ENCODE peak calls at places on chromosomes 12 and 14, in eight cellular contexts. One of them, this sample, is unnamed.

GRCh38 chr14:103401223-103402214 is 16.3 kb downstream of the MARK3 start:
- DNase-seq in astrocyte of the spinal cord: peak
- DNase-seq in adrenal gland: no peak
- DNase-seq in PC-3: peak
- DNase-seq in CD4-positive, alpha-beta memory T cell: no peak
- DNase-seq in CD8-positive, alpha-beta T cell: no peak
- DNase-seq in esophagus squamous epithelium: no peak
- DNase-seq in aorta: no peak
- DNase-seq in this sample: no peak

GRCh38 chr12:52220456-52220855 is 12.6 kb upstream of the KRT7 start:
- DNase-seq in astrocyte of the spinal cord: no peak
- DNase-seq in adrenal gland: no peak
- DNase-seq in PC-3: no peak
- DNase-seq in CD4-positive, alpha-beta memory T cell: no peak
- DNase-seq in CD8-positive, alpha-beta T cell: no peak
- DNase-seq in esophagus squamous epithelium: no peak
- DNase-seq in aorta: no peak
- DNase-seq in this sample: no peak

GRCh38 chr14:102279688-102280348 is 25.1 kb downstream of the MOK start:
- DNase-seq in astrocyte of the spinal cord: peak
- DNase-seq in adrenal gland: no peak
- DNase-seq in PC-3: peak
- DNase-seq in CD4-positive, alpha-beta memory T cell: no peak
- DNase-seq in CD8-positive, alpha-beta T cell: no peak
- DNase-seq in esophagus squamous epithelium: no peak
- DNase-seq in aorta: no peak
- DNase-seq in this sample: no peak

GRCh38 chr12:54596526-54596946 is 8.1 kb upstream of the PPP1R1A start:
- DNase-seq in astrocyte of the spinal cord: peak
- DNase-seq in adrenal gland: peak
- DNase-seq in PC-3: peak
- DNase-seq in CD4-positive, alpha-beta memory T cell: peak
- DNase-seq in CD8-positive, alpha-beta T cell: peak
- DNase-seq in esophagus squamous epithelium: no peak
- DNase-seq in aorta: peak
- DNase-seq in this sample: peak

GRCh38 chr12:53973093-53974042 is at the start of gene HOXC11:
- DNase-seq in astrocyte of the spinal cord: no peak
- DNase-seq in adrenal gland: no peak
- DNase-seq in PC-3: peak
- DNase-seq in CD4-positive, alpha-beta memory T cell: no peak
- DNase-seq in CD8-positive, alpha-beta T cell: no peak
- DNase-seq in esophagus squamous epithelium: no peak
- DNase-seq in aorta: no peak
- DNase-seq in this sample: no peak

GRCh38 chr14:72173038-72173720 is 240.9 kb downstream of the RGS6 start:
- DNase-seq in astrocyte of the spinal cord: no peak
- DNase-seq in adrenal gland: no peak
- DNase-seq in PC-3: no peak
- DNase-seq in CD4-positive, alpha-beta memory T cell: no peak
- DNase-seq in CD8-positive, alpha-beta T cell: no peak
- DNase-seq in esophagus squamous epithelium: no peak
- DNase-seq in aorta: no peak
- DNase-seq in this sample: no peak

GRCh38 chr12:111107392-111108178 is 187.2 kb upstream of the MYL2 start:
- DNase-seq in astrocyte of the spinal cord: no peak
- DNase-seq in adrenal gland: no peak
- DNase-seq in PC-3: no peak
- DNase-seq in CD4-positive, alpha-beta memory T cell: no peak
- DNase-seq in CD8-positive, alpha-beta T cell: no peak
- DNase-seq in esophagus squamous epithelium: no peak
- DNase-seq in aorta: no peak
- DNase-seq in this sample: no peak

GRCh38 chr12:48796976-48797375 is 8.1 kb upstream of the ADCY6 start:
- DNase-seq in astrocyte of the spinal cord: no peak
- DNase-seq in adrenal gland: no peak
- DNase-seq in PC-3: no peak
- DNase-seq in CD4-positive, alpha-beta memory T cell: no peak
- DNase-seq in CD8-positive, alpha-beta T cell: no peak
- DNase-seq in esophagus squamous epithelium: no peak
- DNase-seq in aorta: no peak
- DNase-seq in this sample: no peak

GRCh38 chr12:99154264-99154982 is 493.1 kb upstream of the GARIN6 start:
- DNase-seq in astrocyte of the spinal cord: peak
- DNase-seq in adrenal gland: no peak
- DNase-seq in PC-3: no peak
- DNase-seq in CD4-positive, alpha-beta memory T cell: no peak
- DNase-seq in CD8-positive, alpha-beta T cell: no peak
- DNase-seq in esophagus squamous epithelium: no peak
- DNase-seq in aorta: peak
- DNase-seq in this sample: no peak

GRCh38 chr12:111636209-111636928 is 37.3 kb upstream of the ATXN2 start:
- DNase-seq in astrocyte of the spinal cord: peak
- DNase-seq in adrenal gland: peak
- DNase-seq in PC-3: no peak
- DNase-seq in CD4-positive, alpha-beta memory T cell: no peak
- DNase-seq in CD8-positive, alpha-beta T cell: no peak
- DNase-seq in esophagus squamous epithelium: no peak
- DNase-seq in aorta: peak
- DNase-seq in this sample: no peak

GRCh38 chr14:45133683-45134050 is 614 bp downstream of the FKBP3 start:
- DNase-seq in astrocyte of the spinal cord: no peak
- DNase-seq in adrenal gland: no peak
- DNase-seq in PC-3: no peak
- DNase-seq in CD4-positive, alpha-beta memory T cell: no peak
- DNase-seq in CD8-positive, alpha-beta T cell: no peak
- DNase-seq in esophagus squamous epithelium: no peak
- DNase-seq in aorta: no peak
- DNase-seq in this sample: no peak

GRCh38 chr14:99632410-99633035 is 12.4 kb upstream of the HHIPL1 start:
- DNase-seq in astrocyte of the spinal cord: no peak
- DNase-seq in adrenal gland: no peak
- DNase-seq in PC-3: no peak
- DNase-seq in CD4-positive, alpha-beta memory T cell: no peak
- DNase-seq in CD8-positive, alpha-beta T cell: no peak
- DNase-seq in esophagus squamous epithelium: no peak
- DNase-seq in aorta: no peak
- DNase-seq in this sample: no peak

GRCh38 chr14:99633141-99633540 is 11.8 kb upstream of the HHIPL1 start:
- DNase-seq in astrocyte of the spinal cord: no peak
- DNase-seq in adrenal gland: no peak
- DNase-seq in PC-3: no peak
- DNase-seq in CD4-positive, alpha-beta memory T cell: no peak
- DNase-seq in CD8-positive, alpha-beta T cell: no peak
- DNase-seq in esophagus squamous epithelium: no peak
- DNase-seq in aorta: no peak
- DNase-seq in this sample: no peak

GRCh38 chr14:99633913-99634312 is 11.0 kb upstream of the HHIPL1 start:
- DNase-seq in astrocyte of the spinal cord: no peak
- DNase-seq in adrenal gland: no peak
- DNase-seq in PC-3: no peak
- DNase-seq in CD4-positive, alpha-beta memory T cell: no peak
- DNase-seq in CD8-positive, alpha-beta T cell: no peak
- DNase-seq in esophagus squamous epithelium: no peak
- DNase-seq in aorta: no peak
- DNase-seq in this sample: no peak

GRCh38 chr14:99635116-99635515 is 9.8 kb upstream of the HHIPL1 start:
- DNase-seq in astrocyte of the spinal cord: no peak
- DNase-seq in adrenal gland: no peak
- DNase-seq in PC-3: no peak
- DNase-seq in CD4-positive, alpha-beta memory T cell: no peak
- DNase-seq in CD8-positive, alpha-beta T cell: no peak
- DNase-seq in esophagus squamous epithelium: no peak
- DNase-seq in aorta: no peak
- DNase-seq in this sample: no peak

GRCh38 chr14:99634443-99634842 is 10.5 kb upstream of the HHIPL1 start:
- DNase-seq in astrocyte of the spinal cord: no peak
- DNase-seq in adrenal gland: no peak
- DNase-seq in PC-3: no peak
- DNase-seq in CD4-positive, alpha-beta memory T cell: no peak
- DNase-seq in CD8-positive, alpha-beta T cell: no peak
- DNase-seq in esophagus squamous epithelium: no peak
- DNase-seq in aorta: no peak
- DNase-seq in this sample: no peak
- H3K4me3 ChIP-seq in astrocyte of the spinal cord: no peak
- H3K4me3 ChIP-seq in adrenal gland: no peak
- H3K4me3 ChIP-seq in PC-3: no peak
- H3K4me3 ChIP-seq in CD4-positive, alpha-beta memory T cell: no peak
- H3K4me3 ChIP-seq in CD8-positive, alpha-beta T cell: no peak
- H3K4me3 ChIP-seq in esophagus squamous epithelium: no peak
- H3K4me3 ChIP-seq in aorta: no peak
- H3K4me3 ChIP-seq in this sample: no peak

GRCh38 chr12:6567824-6568617 is at the start of gene NOP2:
- DNase-seq in astrocyte of the spinal cord: peak
- DNase-seq in adrenal gland: peak
- DNase-seq in PC-3: peak
- DNase-seq in CD4-positive, alpha-beta memory T cell: peak
- DNase-seq in CD8-positive, alpha-beta T cell: peak
- DNase-seq in esophagus squamous epithelium: peak
- DNase-seq in aorta: peak
- DNase-seq in this sample: peak
- H3K4me3 ChIP-seq in astrocyte of the spinal cord: peak
- H3K4me3 ChIP-seq in adrenal gland: peak
- H3K4me3 ChIP-seq in PC-3: peak
- H3K4me3 ChIP-seq in CD4-positive, alpha-beta memory T cell: peak
- H3K4me3 ChIP-seq in CD8-positive, alpha-beta T cell: peak
- H3K4me3 ChIP-seq in esophagus squamous epithelium: peak
- H3K4me3 ChIP-seq in aorta: peak
- H3K4me3 ChIP-seq in this sample: peak

GRCh38 chr14:89351364-89351957 is 65.6 kb downstream of the FOXN3 start:
- DNase-seq in astrocyte of the spinal cord: peak
- DNase-seq in adrenal gland: no peak
- DNase-seq in PC-3: no peak
- DNase-seq in CD4-positive, alpha-beta memory T cell: peak
- DNase-seq in CD8-positive, alpha-beta T cell: peak
- DNase-seq in esophagus squamous epithelium: no peak
- DNase-seq in aorta: no peak
- DNase-seq in this sample: peak

GRCh38 chr14:89352976-89353817 is 63.8 kb downstream of the FOXN3 start:
- DNase-seq in astrocyte of the spinal cord: no peak
- DNase-seq in adrenal gland: no peak
- DNase-seq in PC-3: no peak
- DNase-seq in CD4-positive, alpha-beta memory T cell: no peak
- DNase-seq in CD8-positive, alpha-beta T cell: no peak
- DNase-seq in esophagus squamous epithelium: no peak
- DNase-seq in aorta: no peak
- DNase-seq in this sample: no peak

GRCh38 chr14:89348726-89349125 is 68.3 kb downstream of the FOXN3 start:
- DNase-seq in astrocyte of the spinal cord: no peak
- DNase-seq in adrenal gland: no peak
- DNase-seq in PC-3: no peak
- DNase-seq in CD4-positive, alpha-beta memory T cell: no peak
- DNase-seq in CD8-positive, alpha-beta T cell: no peak
- DNase-seq in esophagus squamous epithelium: no peak
- DNase-seq in aorta: no peak
- DNase-seq in this sample: no peak

GRCh38 chr14:89349196-89350008 is 67.6 kb downstream of the FOXN3 start:
- DNase-seq in astrocyte of the spinal cord: peak
- DNase-seq in adrenal gland: no peak
- DNase-seq in PC-3: no peak
- DNase-seq in CD4-positive, alpha-beta memory T cell: no peak
- DNase-seq in CD8-positive, alpha-beta T cell: no peak
- DNase-seq in esophagus squamous epithelium: no peak
- DNase-seq in aorta: no peak
- DNase-seq in this sample: no peak

DNA sequence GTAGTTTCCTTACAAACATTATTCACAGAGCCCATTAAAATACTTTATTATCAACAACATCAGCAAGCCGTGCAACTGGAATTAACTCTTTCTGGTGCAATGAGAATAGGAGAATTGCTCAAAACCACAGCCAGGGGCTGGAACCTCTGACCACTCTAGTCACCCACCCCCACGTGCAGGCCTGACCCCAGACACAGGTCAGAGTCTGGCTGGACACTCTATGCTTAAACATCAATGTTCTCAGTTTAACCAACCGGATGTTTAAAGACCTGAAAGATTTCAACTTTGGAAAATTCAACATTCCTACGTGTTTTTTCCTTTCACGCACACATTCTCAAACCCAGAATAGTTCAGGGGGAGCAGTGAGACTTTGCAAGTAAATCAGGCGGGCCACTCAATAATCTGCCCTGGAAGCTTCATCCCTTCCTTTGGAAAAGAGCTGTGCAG is 65.1 kb downstream of the FOXN3 start:
- DNase-seq in astrocyte of the spinal cord: no peak
- DNase-seq in adrenal gland: no peak
- DNase-seq in PC-3: no peak
- DNase-seq in CD4-positive, alpha-beta memory T cell: no peak
- DNase-seq in CD8-positive, alpha-beta T cell: no peak
- DNase-seq in esophagus squamous epithelium: no peak
- DNase-seq in aorta: no peak
- DNase-seq in this sample: no peak
- H3K4me3 ChIP-seq in astrocyte of the spinal cord: no peak
- H3K4me3 ChIP-seq in adrenal gland: no peak
- H3K4me3 ChIP-seq in PC-3: no peak
- H3K4me3 ChIP-seq in CD4-positive, alpha-beta memory T cell: no peak
- H3K4me3 ChIP-seq in CD8-positive, alpha-beta T cell: no peak
- H3K4me3 ChIP-seq in esophagus squamous epithelium: no peak
- H3K4me3 ChIP-seq in aorta: no peak
- H3K4me3 ChIP-seq in this sample: peak

GRCh38 chr14:65224799-65225198 is 122.5 kb upstream of the MAX start:
- DNase-seq in astrocyte of the spinal cord: no peak
- DNase-seq in adrenal gland: no peak
- DNase-seq in PC-3: peak
- DNase-seq in CD4-positive, alpha-beta memory T cell: no peak
- DNase-seq in CD8-positive, alpha-beta T cell: no peak
- DNase-seq in esophagus squamous epithelium: no peak
- DNase-seq in aorta: no peak
- DNase-seq in this sample: no peak

GRCh38 chr14:65219353-65219752 is 117.0 kb upstream of the MAX start:
- DNase-seq in astrocyte of the spinal cord: no peak
- DNase-seq in adrenal gland: no peak
- DNase-seq in PC-3: no peak
- DNase-seq in CD4-positive, alpha-beta memory T cell: no peak
- DNase-seq in CD8-positive, alpha-beta T cell: no peak
- DNase-seq in esophagus squamous epithelium: no peak
- DNase-seq in aorta: no peak
- DNase-seq in this sample: no peak

GRCh38 chr14:65223636-65224035 is 121.3 kb upstream of the MAX start:
- DNase-seq in astrocyte of the spinal cord: no peak
- DNase-seq in adrenal gland: no peak
- DNase-seq in PC-3: no peak
- DNase-seq in CD4-positive, alpha-beta memory T cell: peak
- DNase-seq in CD8-positive, alpha-beta T cell: no peak
- DNase-seq in esophagus squamous epithelium: no peak
- DNase-seq in aorta: no peak
- DNase-seq in this sample: no peak

GRCh38 chr14:65225299-65226159 is 123.2 kb upstream of the MAX start:
- DNase-seq in astrocyte of the spinal cord: no peak
- DNase-seq in adrenal gland: no peak
- DNase-seq in PC-3: no peak
- DNase-seq in CD4-positive, alpha-beta memory T cell: no peak
- DNase-seq in CD8-positive, alpha-beta T cell: no peak
- DNase-seq in esophagus squamous epithelium: no peak
- DNase-seq in aorta: no peak
- DNase-seq in this sample: no peak

DNA sequence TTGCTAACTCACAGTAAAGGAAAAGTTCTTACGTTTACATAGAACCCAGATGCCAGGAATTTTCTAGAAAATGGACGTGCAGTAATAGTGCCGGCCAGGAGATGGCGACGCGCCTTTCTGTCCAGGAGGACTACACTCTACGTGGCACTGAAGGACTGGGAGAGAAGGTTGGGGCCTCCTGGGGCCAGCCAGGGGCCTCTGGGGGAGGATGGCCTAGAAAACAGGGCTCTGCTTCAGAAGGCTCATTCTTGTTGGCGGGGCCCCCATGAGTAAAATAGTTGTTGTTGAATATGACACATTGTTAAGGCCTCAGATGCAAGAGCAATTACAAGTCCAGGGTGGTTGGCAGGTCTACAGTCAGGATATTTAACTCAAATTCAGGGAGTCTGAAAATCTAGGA is 120.1 kb upstream of the MAX start:
- DNase-seq in astrocyte of the spinal cord: peak
- DNase-seq in adrenal gland: peak
- DNase-seq in PC-3: peak
- DNase-seq in CD4-positive, alpha-beta memory T cell: peak
- DNase-seq in CD8-positive, alpha-beta T cell: peak
- DNase-seq in esophagus squamous epithelium: no peak
- DNase-seq in aorta: peak
- DNase-seq in this sample: peak
- H3K4me3 ChIP-seq in astrocyte of the spinal cord: no peak
- H3K4me3 ChIP-seq in adrenal gland: no peak
- H3K4me3 ChIP-seq in PC-3: no peak
- H3K4me3 ChIP-seq in CD4-positive, alpha-beta memory T cell: no peak
- H3K4me3 ChIP-seq in CD8-positive, alpha-beta T cell: no peak
- H3K4me3 ChIP-seq in esophagus squamous epithelium: no peak
- H3K4me3 ChIP-seq in aorta: no peak
- H3K4me3 ChIP-seq in this sample: no peak